ENCODE peak calls at places on chromosomes 12 and 14, in five cellular contexts. L is adipocyte, I is prostate gland, J is brain microvascular endothelial cell, D is heart left ventricle. Q is an unnamed sample.
A peak's percentile ranks its signal among the peaks of the same experiment; 100 is the strongest.

GRCh38 chr12:56391721-56392120 is 29.1 kb upstream of the APOF start:
- DNase-seq in D (no peak), L (no peak), I (no peak), J (no peak), Q (no peak)

GRCh38 chr14:20489093-20489994 is 16.0 kb upstream of the RNASE10 start:
- DNase-seq in D (peak; percentile 19), J (no peak), I (no peak), L (peak; percentile 45), Q (no peak)

GRCh38 chr12:11581179-11581755 is 68.2 kb upstream of the ETV6 start:
- DNase-seq in J (peak; percentile 66), L (peak; percentile 93), D (peak; percentile 63), I (peak; percentile 75), Q (peak; percentile 86)

GRCh38 chr14:72678360-72678759 is 215.5 kb downstream of the DPF3 start:
- DNase-seq in L (peak; percentile 39), J (peak; percentile 63), D (no peak), I (no peak), Q (no peak)

GRCh38 chr12:123853401-123854070 is 91.4 kb downstream of the DNAH10 start:
- DNase-seq in D (no peak), I (no peak), L (no peak), J (no peak), Q (no peak)

GRCh38 chr12:78392918-78393317 is 471.7 kb upstream of the SYT1 start:
- DNase-seq in D (no peak), I (no peak), J (peak; percentile 32), L (peak; percentile 79), Q (peak; percentile 14)

GRCh38 chr12:8648598-8649205 is 13.9 kb downstream of the MFAP5 start:
- DNase-seq in L (no peak), J (no peak), D (no peak), I (no peak), Q (no peak)

GRCh38 chr14:102544034-102544744 is 34.6 kb upstream of the ANKRD9 start:
- DNase-seq in D (no peak), I (no peak), J (no peak), L (no peak), Q (no peak)

GRCh38 chr12:49288412-49288853 is 6.5 kb upstream of the PRPH start:
- DNase-seq in I (peak; percentile 34), L (peak; percentile 79), J (peak; percentile 45), D (peak; percentile 40), Q (peak; percentile 79)

GRCh38 chr12:24760162-24760561 is 188.7 kb downstream of the BCAT1 start:
- DNase-seq in I (no peak), J (no peak), D (no peak), L (no peak), Q (no peak)

GRCh38 chr14:90760591-90761316 is 55.5 kb downstream of the TTC7B start:
- DNase-seq in J (peak; percentile 12), L (peak; percentile 25), D (no peak), I (peak; percentile 2), Q (no peak)

GRCh38 chr12:106317406-106318082 is 15.0 kb downstream of the TCP11L2 start:
- DNase-seq in J (no peak), I (no peak), L (peak; percentile 42), D (no peak), Q (no peak)

GRCh38 chr14:58280954-58281787 is 17.2 kb upstream of the ARID4A start:
- DNase-seq in L (peak; percentile 85), I (peak; percentile 15), D (peak; percentile 61), J (peak; percentile 93), Q (peak; percentile 86)

GRCh38 chr14:70018713-70019201 is 139.5 kb downstream of the SMOC1 start:
- DNase-seq in J (no peak), I (peak; percentile 10), L (peak; percentile 44), D (no peak), Q (peak; percentile 57)

GRCh38 chr14:101731187-101732080 is 30.1 kb upstream of the PPP2R5C start:
- DNase-seq in J (peak; percentile 64), D (peak; percentile 48), L (peak; percentile 50), I (peak; percentile 74), Q (no peak)

GRCh38 chr14:76870146-76870545 is 43.9 kb downstream of the LRRC74A start:
- DNase-seq in L (no peak), I (no peak), D (no peak), J (no peak), Q (no peak)

GRCh38 chr12:34296143-34297041 is 274.1 kb downstream of the ALG10 start:
- DNase-seq in I (no peak), J (no peak), L (no peak), D (no peak), Q (peak; percentile 9)

GRCh38 chr12:112308652-112309051 is 73.6 kb downstream of the HECTD4 start:
- DNase-seq in I (no peak), L (no peak), J (no peak), D (no peak), Q (no peak)

GRCh38 chr12:112066566-112066965 is 42.0 kb downstream of the NAA25 start:
- DNase-seq in I (no peak), D (no peak), L (no peak), J (no peak), Q (no peak)

GRCh38 chr12:3661028-3661427 is 91.9 kb downstream of the CRACR2A start:
- DNase-seq in L (no peak), J (no peak), D (no peak), I (no peak), Q (no peak)

GRCh38 chr12:79344855-79345840 is 345.6 kb downstream of the PAWR start:
- DNase-seq in I (peak; percentile 12), J (peak; percentile 35), L (peak; percentile 56), D (no peak), Q (peak; percentile 51)

GRCh38 chr12:52735816-52736632 is 32.7 kb upstream of the KRT77 start:
- DNase-seq in I (no peak), L (no peak), D (no peak), J (no peak), Q (no peak)

GRCh38 chr12:68240079-68240478 is 13.3 kb downstream of the IL22 start:
- DNase-seq in L (peak; percentile 84), J (peak; percentile 90), D (no peak), I (no peak), Q (no peak)

GRCh38 chr12:79553863-79554574 is 136.7 kb downstream of the PAWR start:
- DNase-seq in I (no peak), L (no peak), D (no peak), J (no peak), Q (no peak)

GRCh38 chr12:132451836-132452195 is 38.1 kb upstream of the FBRSL1 start:
- DNase-seq in L (no peak), I (no peak), J (no peak), D (no peak), Q (no peak)
- H3K27me3 ChIP-seq in L (peaks cover 30% of the 10 kb centered on the region), I (no peaks in the 10 kb centered on the region), J (peaks cover 23% of the 10 kb centered on the region), D (no peaks in the 10 kb centered on the region), Q (no peaks in the 10 kb centered on the region)

GRCh38 chr14:104773505-104774452 is 20.8 kb downstream of the SIVA1 start:
- DNase-seq in D (no peak), L (no peak), J (no peak), I (no peak), Q (no peak)
- H3K36me3 ChIP-seq in D (peaks cover 15% of the 10 kb centered on the region), L (peaks cover 46% of the 10 kb centered on the region), J (peaks cover 44% of the 10 kb centered on the region), I (no peaks in the 10 kb centered on the region), Q (no peaks in the 10 kb centered on the region)

GRCh38 chr12:57630891-57631433 is 2.0 kb downstream of the B4GALNT1 start:
- DNase-seq in D (no peak), J (no peak), L (no peak), I (peak; percentile 2), Q (peak; percentile 1)
- H3K27me3 ChIP-seq in D (peaks cover 7% of the 10 kb centered on the region), J (peaks cover 15% of the 10 kb centered on the region), L (peaks cover 49% of the 10 kb centered on the region), I (peaks cover 9% of the 10 kb centered on the region), Q (no peaks in the 10 kb centered on the region)

GRCh38 chr12:6855322-6855721 is 3.4 kb downstream of the USP5 start:
- DNase-seq in D (no peak), I (no peak), J (no peak), L (no peak), Q (no peak)

GRCh38 chr12:6861391-6861790 is 5.9 kb upstream of the TPI1 start:
- DNase-seq in I (no peak), J (no peak), D (no peak), L (no peak), Q (no peak)

GRCh38 chr12:6860942-6861341 is 6.4 kb upstream of the TPI1 start:
- DNase-seq in I (no peak), J (no peak), L (no peak), D (no peak), Q (no peak)

GRCh38 chr12:6860116-6860515 is 7.2 kb upstream of the TPI1 start:
- DNase-seq in D (no peak), J (no peak), I (no peak), L (no peak), Q (no peak)

GRCh38 chr12:6858796-6859195 is 6.8 kb downstream of the USP5 start:
- DNase-seq in I (no peak), D (no peak), L (no peak), J (no peak), Q (no peak)
- H3K36me3 ChIP-seq in I (peaks cover 5% of the 10 kb centered on the region), D (peaks cover 31% of the 10 kb centered on the region), L (peaks cover 82% of the 10 kb centered on the region), J (peaks cover 68% of the 10 kb centered on the region), Q (no peaks in the 10 kb centered on the region)

DNA sequence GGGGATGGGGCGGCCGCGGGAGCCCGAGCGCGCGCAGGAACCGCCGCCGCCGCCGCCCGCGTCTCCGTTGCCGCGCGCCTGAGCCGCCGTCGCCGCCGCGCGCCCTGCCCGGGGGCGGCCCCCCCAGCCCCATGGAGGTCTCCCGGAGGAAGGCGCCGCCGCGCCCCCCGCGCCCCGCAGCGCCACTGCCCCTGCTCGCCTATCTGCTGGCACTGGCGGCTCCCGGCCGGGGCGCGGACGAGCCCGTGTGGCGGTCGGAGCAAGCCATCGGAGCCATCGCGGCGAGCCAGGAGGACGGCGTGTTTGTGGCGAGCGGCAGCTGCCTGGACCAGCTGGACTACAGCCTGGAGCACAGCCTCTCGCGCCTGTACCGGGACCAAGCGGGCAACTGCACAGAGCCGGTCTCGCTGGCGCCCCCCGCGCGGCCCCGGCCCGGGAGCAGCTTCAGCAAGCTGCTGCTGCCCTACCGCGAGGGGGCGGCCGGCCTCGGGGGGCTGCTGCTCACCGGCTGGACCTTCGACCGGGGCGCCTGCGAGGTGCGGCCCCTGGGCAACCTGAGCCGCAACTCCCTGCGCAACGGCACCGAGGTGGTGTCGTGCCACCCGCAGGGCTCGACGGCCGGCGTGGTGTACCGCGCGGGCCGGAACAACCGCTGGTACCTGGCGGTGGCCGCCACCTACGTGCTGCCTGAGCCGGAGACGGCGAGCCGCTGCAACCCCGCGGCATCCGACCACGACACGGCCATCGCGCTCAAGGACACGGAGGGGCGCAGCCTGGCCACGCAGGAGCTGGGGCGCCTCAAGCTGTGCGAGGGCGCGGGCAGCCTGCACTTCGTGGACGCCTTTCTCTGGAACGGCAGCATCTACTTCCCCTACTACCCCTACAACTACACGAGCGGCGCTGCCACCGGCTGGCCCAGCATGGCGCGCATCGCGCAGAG is 734 bp downstream of the PLXNC1 start:
- DNase-seq in D (peak; percentile 49), J (peak; percentile 16), L (peak; percentile 55), I (no peak), Q (peak; percentile 56)
- H3K27me3 ChIP-seq in D (no peaks in the 10 kb centered on the region), J (peaks cover 43% of the 10 kb centered on the region), L (peaks cover 47% of the 10 kb centered on the region), I (peaks cover 9% of the 10 kb centered on the region), Q (no peaks in the 10 kb centered on the region)

GRCh38 chr12:6461401-6462233 is 8.9 kb downstream of the VAMP1 start:
- DNase-seq in I (peak; percentile 24), J (peak; percentile 41), L (no peak), D (peak; percentile 46), Q (peak; percentile 48)
- H3K36me3 ChIP-seq in I (no peaks in the 10 kb centered on the region), J (peaks cover 40% of the 10 kb centered on the region), L (peaks cover 88% of the 10 kb centered on the region), D (peaks cover 45% of the 10 kb centered on the region), Q (no peaks in the 10 kb centered on the region)

DNA sequence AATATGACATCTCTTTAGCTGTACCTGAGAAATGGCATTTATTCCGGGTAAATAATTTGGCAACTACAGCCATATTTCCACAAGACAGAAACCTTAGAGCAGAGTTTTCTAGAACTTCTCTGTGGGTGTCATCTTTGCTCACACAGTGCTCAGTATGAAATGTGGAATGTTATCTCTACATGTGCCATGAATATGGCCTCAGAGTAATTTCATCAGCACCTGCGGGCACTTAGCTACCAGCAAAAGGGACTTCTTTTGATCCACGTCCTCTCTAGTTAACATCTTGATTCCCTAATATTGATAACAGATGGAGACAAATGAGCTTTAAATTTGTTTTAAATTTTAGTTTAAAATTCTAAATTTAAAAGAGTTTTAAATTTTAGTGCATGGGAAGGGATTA is 2.9 kb upstream of the ATG14 start:
- DNase-seq in J (no peak), I (no peak), L (no peak), D (no peak), Q (no peak)
- H3K27me3 ChIP-seq in J (no peaks in the 10 kb centered on the region), I (no peaks in the 10 kb centered on the region), L (no peaks in the 10 kb centered on the region), D (no peaks in the 10 kb centered on the region), Q (no peaks in the 10 kb centered on the region)

Q was measured in testis.